ENCODE peak calls at places on chromosomes 6 and 20, in eight cellular contexts. L is GM23248, B is foreskin fibroblast, U is uterus, Y is prostate gland, X is HFF-Myc, T is fibroblast of mammary gland, E is neural progenitor cell. H is an unnamed sample.

GRCh38 chr20:22414354-22414753 is 170.0 kb downstream of the FOXA2 start:
- DNase-seq in T (peak; percentile 73), X (no peak), Y (no peak), B (no peak), E (no peak), L (peak; percentile 28), U (no peak), H (no peak)

GRCh38 chr20:10547276-10548114 is 112.4 kb downstream of the SLX4IP start:
- DNase-seq in E (no peak), Y (no peak), T (peak; percentile 41), B (peak; percentile 61), L (no peak), U (no peak), X (no peak), H (no peak)

GRCh38 chr6:53326372-53327016 is 22.3 kb downstream of the ELOVL5 start:
- DNase-seq in Y (peak; percentile 50), X (peak; percentile 87), L (peak; percentile 98), T (peak; percentile 94), E (no peak), U (peak; percentile 59), B (peak; percentile 95), H (peak; percentile 33)

GRCh38 chr20:44651507-44652373 is at the start of gene ADA:
- DNase-seq in T (peak; percentile 15), U (peak; percentile 56), E (peak; percentile 89), B (peak; percentile 43), Y (peak; percentile 34), X (no peak), L (peak; percentile 79), H (peak; percentile 79)

GRCh38 chr6:36387440-36388303 is at the start of gene ETV7:
- DNase-seq in U (peak; percentile 25), E (peak; percentile 53), L (peak; percentile 70), Y (peak; percentile 23), T (no peak), X (no peak), B (no peak), H (peak; percentile 66)

GRCh38 chr6:163750436-163751031 is 336.0 kb downstream of the QKI start:
- DNase-seq in E (no peak), U (no peak), Y (no peak), B (no peak), X (no peak), T (no peak), L (no peak), H (no peak)

GRCh38 chr20:35595456-35595855 is 20.2 kb upstream of the SPAG4 start:
- DNase-seq in X (no peak), Y (no peak), U (no peak), E (no peak), T (no peak), B (no peak), L (no peak), H (no peak)

GRCh38 chr6:73011945-73012344 is 213.4 kb downstream of the KHDC1L start:
- DNase-seq in Y (no peak), B (no peak), E (no peak), U (no peak), T (no peak), L (no peak), X (no peak), H (no peak)

GRCh38 chr6:153927867-153928266 is 111.2 kb upstream of the OPRM1 start:
- DNase-seq in E (no peak), L (peak; percentile 3), Y (no peak), X (no peak), T (no peak), B (no peak), U (no peak), H (no peak)

GRCh38 chr6:168376811-168377480 is 57.4 kb upstream of the DACT2 start:
- DNase-seq in L (no peak), U (no peak), T (no peak), Y (no peak), X (no peak), B (no peak), E (no peak), H (no peak)

GRCh38 chr6:91569071-91569470 is 982.2 kb upstream of the MAP3K7 start:
- DNase-seq in L (no peak), T (no peak), U (no peak), X (no peak), B (no peak), Y (no peak), E (no peak), H (no peak)

GRCh38 chr20:32989507-32990283 is 14.5 kb downstream of the SUN5 start:
- DNase-seq in B (no peak), E (no peak), T (no peak), U (no peak), X (no peak), Y (no peak), L (no peak), H (no peak)

GRCh38 chr6:17865798-17866725 is 121.4 kb downstream of the KIF13A start:
- DNase-seq in U (peak; percentile 80), X (peak; percentile 80), E (no peak), Y (peak; percentile 14), B (peak; percentile 95), T (peak; percentile 96), L (peak; percentile 99), H (peak; percentile 18)

GRCh38 chr6:37483917-37484785 is 15.5 kb downstream of the CCDC167 start:
- DNase-seq in B (peak; percentile 28), X (no peak), L (peak; percentile 61), T (peak; percentile 38), E (peak; percentile 83), U (peak; percentile 41), Y (peak; percentile 49), H (peak; percentile 55)

GRCh38 chr6:90044833-90045337 is 150.6 kb downstream of the GJA10 start:
- DNase-seq in L (peak; percentile 85), E (no peak), Y (no peak), X (peak; percentile 21), B (no peak), U (no peak), T (peak; percentile 74), H (no peak)

GRCh38 chr6:116268589-116269293 is 11.0 kb downstream of the TSPYL1 start:
- DNase-seq in U (no peak), T (peak; percentile 89), E (peak; percentile 59), B (peak; percentile 68), L (peak; percentile 85), Y (no peak), X (peak; percentile 93), H (no peak)

GRCh38 chr6:20399518-20399917 is 2.2 kb upstream of the E2F3 start:
- DNase-seq in L (no peak), Y (no peak), B (no peak), X (no peak), E (no peak), T (no peak), U (no peak), H (no peak)

GRCh38 chr20:54174452-54175175 is 828 bp upstream of the CYP24A1 start:
- DNase-seq in U (no peak), X (no peak), Y (no peak), T (no peak), L (no peak), E (peak; percentile 19), B (no peak), H (no peak)
- H3K4me3 ChIP-seq in U (no peak overlapping the region), X (peak overlapping the region; percentile 30), Y (no peak overlapping the region), T (no peak overlapping the region), L (peak overlapping the region; percentile 58), E (peak overlapping the region; percentile 42), B (peak overlapping the region; percentile 22), H (no peak overlapping the region)

GRCh38 chr20:53406580-53406979 is 187.1 kb downstream of the ZNF217 start:
- DNase-seq in E (no peak), T (no peak), L (no peak), B (no peak), Y (no peak), X (no peak), U (no peak), H (no peak)

GRCh38 chr20:53412600-53413187 is 180.9 kb downstream of the ZNF217 start:
- DNase-seq in E (peak; percentile 28), B (no peak), U (no peak), T (no peak), L (no peak), Y (no peak), X (no peak), H (no peak)

GRCh38 chr20:53411129-53411528 is 182.5 kb downstream of the ZNF217 start:
- DNase-seq in U (no peak), E (no peak), L (no peak), X (no peak), Y (no peak), B (no peak), T (no peak), H (no peak)

GRCh38 chr20:53408728-53409157 is 184.9 kb downstream of the ZNF217 start:
- DNase-seq in E (no peak), U (no peak), X (no peak), Y (no peak), B (no peak), T (peak; percentile 54), L (peak; percentile 68), H (no peak)

DNA sequence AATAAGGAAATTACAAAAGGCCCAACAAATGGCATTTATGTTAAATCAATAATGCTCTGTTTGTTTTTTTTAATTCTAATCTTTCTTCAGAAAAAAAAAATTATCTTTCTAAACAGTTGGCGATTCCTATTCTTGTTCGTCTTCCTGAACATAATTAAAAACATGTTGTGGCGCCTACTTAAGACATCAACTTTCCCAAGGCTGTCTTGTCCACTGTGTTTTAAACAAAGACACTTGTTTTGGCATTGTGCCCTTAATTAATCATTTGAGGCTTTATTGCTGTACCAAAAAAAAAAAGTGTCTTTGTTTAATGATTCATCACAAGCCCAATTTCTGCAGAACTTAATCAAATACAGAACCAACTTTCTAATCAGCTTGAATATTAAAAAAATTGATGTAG is 184.5 kb downstream of the ZNF217 start:
- DNase-seq in E (no peak), B (no peak), Y (no peak), L (peak; percentile 51), U (no peak), T (peak; percentile 57), X (no peak), H (no peak)
- H3K4me3 ChIP-seq in E (no peak overlapping the region), B (no peak overlapping the region), Y (no peak overlapping the region), L (peak overlapping the region; percentile 33), U (no peak overlapping the region), T (no peak overlapping the region), X (no peak overlapping the region), H (no peak overlapping the region)

GRCh38 chr6:26403888-26404287 is 1.8 kb downstream of the BTN3A1 start:
- DNase-seq in X (no peak), Y (no peak), E (peak; percentile 36), B (no peak), L (no peak), T (no peak), U (no peak), H (no peak)
- H3K4me3 ChIP-seq in X (no peak overlapping the region), Y (no peak overlapping the region), E (no peak overlapping the region), B (no peak overlapping the region), L (no peak overlapping the region), T (no peak overlapping the region), U (no peak overlapping the region), H (no peak overlapping the region)

GRCh38 chr6:22221630-22222029 is 75.2 kb downstream of the PRL start:
- DNase-seq in X (no peak), U (no peak), B (no peak), L (no peak), T (no peak), Y (no peak), E (no peak), H (no peak)
- H3K4me3 ChIP-seq in X (no peak overlapping the region), U (no peak overlapping the region), B (no peak overlapping the region), L (no peak overlapping the region), T (no peak overlapping the region), Y (no peak overlapping the region), E (peak overlapping the region; percentile 36), H (no peak overlapping the region)

GRCh38 chr6:132322398-132322797 is 78.9 kb downstream of the MOXD1 start:
- DNase-seq in Y (no peak), E (no peak), L (peak; percentile 79), T (peak; percentile 61), U (no peak), X (no peak), B (peak; percentile 24), H (no peak)
- H3K4me3 ChIP-seq in Y (no peak overlapping the region), E (no peak overlapping the region), L (no peak overlapping the region), T (no peak overlapping the region), U (no peak overlapping the region), X (no peak overlapping the region), B (no peak overlapping the region), H (no peak overlapping the region)